ENCODE peak calls at places on chromosome 10, in eight cellular contexts. One of them, this sample, is unnamed.

GRCh38 chr10:77195101-77195500 is 442.5 kb downstream of the KCNMA1 start:
- DNase-seq in occipital lobe: no peak
- DNase-seq in activated effector memory CD4-positive, alpha-beta T cell treated with anti-CD3 and anti-CD28 coated beads, Interleukin-2, amount 50 U/mL, for 16 hours: no peak
- DNase-seq in neural crest cell: no peak
- DNase-seq in HT1080: peak; percentile 90
- DNase-seq in cardiac fibroblast: peak; percentile 79
- DNase-seq in stromal cell of bone marrow: peak; percentile 65
- DNase-seq in activated CD8-positive, alpha-beta memory T cell treated with anti-CD3 and anti-CD28 coated beads, Interleukin-2, amount 50 U/mL, for 48 hours: no peak
- DNase-seq in this sample: no peak

GRCh38 chr10:97805960-97806359 is 34.2 kb upstream of the SFRP5 start:
- DNase-seq in occipital lobe: no peak
- DNase-seq in activated effector memory CD4-positive, alpha-beta T cell treated with anti-CD3 and anti-CD28 coated beads, Interleukin-2, amount 50 U/mL, for 16 hours: no peak
- DNase-seq in neural crest cell: no peak
- DNase-seq in HT1080: no peak
- DNase-seq in cardiac fibroblast: no peak
- DNase-seq in stromal cell of bone marrow: no peak
- DNase-seq in activated CD8-positive, alpha-beta memory T cell treated with anti-CD3 and anti-CD28 coated beads, Interleukin-2, amount 50 U/mL, for 48 hours: no peak
- DNase-seq in this sample: no peak

GRCh38 chr10:97686301-97686961 is 610 bp downstream of the AVPI1 start:
- DNase-seq in occipital lobe: no peak
- DNase-seq in activated effector memory CD4-positive, alpha-beta T cell treated with anti-CD3 and anti-CD28 coated beads, Interleukin-2, amount 50 U/mL, for 16 hours: no peak
- DNase-seq in neural crest cell: no peak
- DNase-seq in HT1080: peak; percentile 28
- DNase-seq in cardiac fibroblast: no peak
- DNase-seq in stromal cell of bone marrow: no peak
- DNase-seq in activated CD8-positive, alpha-beta memory T cell treated with anti-CD3 and anti-CD28 coated beads, Interleukin-2, amount 50 U/mL, for 48 hours: peak; percentile 60
- DNase-seq in this sample: no peak

GRCh38 chr10:31353574-31353973 is 34.6 kb downstream of the ZEB1 start:
- DNase-seq in occipital lobe: no peak
- DNase-seq in activated effector memory CD4-positive, alpha-beta T cell treated with anti-CD3 and anti-CD28 coated beads, Interleukin-2, amount 50 U/mL, for 16 hours: no peak
- DNase-seq in neural crest cell: no peak
- DNase-seq in HT1080: peak; percentile 85
- DNase-seq in cardiac fibroblast: peak; percentile 25
- DNase-seq in stromal cell of bone marrow: no peak
- DNase-seq in activated CD8-positive, alpha-beta memory T cell treated with anti-CD3 and anti-CD28 coated beads, Interleukin-2, amount 50 U/mL, for 48 hours: no peak
- DNase-seq in this sample: no peak

GRCh38 chr10:99852481-99853213 is 70.2 kb downstream of the ABCC2 start:
- DNase-seq in occipital lobe: no peak
- DNase-seq in activated effector memory CD4-positive, alpha-beta T cell treated with anti-CD3 and anti-CD28 coated beads, Interleukin-2, amount 50 U/mL, for 16 hours: no peak
- DNase-seq in neural crest cell: no peak
- DNase-seq in HT1080: no peak
- DNase-seq in cardiac fibroblast: peak; percentile 27
- DNase-seq in stromal cell of bone marrow: no peak
- DNase-seq in activated CD8-positive, alpha-beta memory T cell treated with anti-CD3 and anti-CD28 coated beads, Interleukin-2, amount 50 U/mL, for 48 hours: no peak
- DNase-seq in this sample: no peak

GRCh38 chr10:132021046-132021445 is 39.3 kb upstream of the BNIP3 start:
- DNase-seq in occipital lobe: no peak
- DNase-seq in activated effector memory CD4-positive, alpha-beta T cell treated with anti-CD3 and anti-CD28 coated beads, Interleukin-2, amount 50 U/mL, for 16 hours: no peak
- DNase-seq in neural crest cell: no peak
- DNase-seq in HT1080: no peak
- DNase-seq in cardiac fibroblast: no peak
- DNase-seq in stromal cell of bone marrow: no peak
- DNase-seq in activated CD8-positive, alpha-beta memory T cell treated with anti-CD3 and anti-CD28 coated beads, Interleukin-2, amount 50 U/mL, for 48 hours: no peak
- DNase-seq in this sample: no peak

GRCh38 chr10:114709966-114710365 is 51.9 kb upstream of the ABLIM1 start:
- DNase-seq in occipital lobe: no peak
- DNase-seq in activated effector memory CD4-positive, alpha-beta T cell treated with anti-CD3 and anti-CD28 coated beads, Interleukin-2, amount 50 U/mL, for 16 hours: no peak
- DNase-seq in neural crest cell: no peak
- DNase-seq in HT1080: no peak
- DNase-seq in cardiac fibroblast: peak; percentile 58
- DNase-seq in stromal cell of bone marrow: peak; percentile 54
- DNase-seq in activated CD8-positive, alpha-beta memory T cell treated with anti-CD3 and anti-CD28 coated beads, Interleukin-2, amount 50 U/mL, for 48 hours: no peak
- DNase-seq in this sample: no peak

GRCh38 chr10:35341521-35341920 is 5.2 kb downstream of the CCNY start:
- DNase-seq in occipital lobe: no peak
- DNase-seq in activated effector memory CD4-positive, alpha-beta T cell treated with anti-CD3 and anti-CD28 coated beads, Interleukin-2, amount 50 U/mL, for 16 hours: no peak
- DNase-seq in neural crest cell: no peak
- DNase-seq in HT1080: no peak
- DNase-seq in cardiac fibroblast: no peak
- DNase-seq in stromal cell of bone marrow: no peak
- DNase-seq in activated CD8-positive, alpha-beta memory T cell treated with anti-CD3 and anti-CD28 coated beads, Interleukin-2, amount 50 U/mL, for 48 hours: no peak
- DNase-seq in this sample: no peak

GRCh38 chr10:77680811-77681210 is 43.2 kb upstream of the KCNMA1 start:
- DNase-seq in occipital lobe: no peak
- DNase-seq in activated effector memory CD4-positive, alpha-beta T cell treated with anti-CD3 and anti-CD28 coated beads, Interleukin-2, amount 50 U/mL, for 16 hours: no peak
- DNase-seq in neural crest cell: no peak
- DNase-seq in HT1080: no peak
- DNase-seq in cardiac fibroblast: no peak
- DNase-seq in stromal cell of bone marrow: no peak
- DNase-seq in activated CD8-positive, alpha-beta memory T cell treated with anti-CD3 and anti-CD28 coated beads, Interleukin-2, amount 50 U/mL, for 48 hours: no peak
- DNase-seq in this sample: no peak

GRCh38 chr10:44195120-44196007 is 189.5 kb downstream of the CXCL12 start:
- DNase-seq in occipital lobe: no peak
- DNase-seq in activated effector memory CD4-positive, alpha-beta T cell treated with anti-CD3 and anti-CD28 coated beads, Interleukin-2, amount 50 U/mL, for 16 hours: no peak
- DNase-seq in neural crest cell: no peak
- DNase-seq in HT1080: peak; percentile 71
- DNase-seq in cardiac fibroblast: peak; percentile 93
- DNase-seq in stromal cell of bone marrow: peak; percentile 93
- DNase-seq in activated CD8-positive, alpha-beta memory T cell treated with anti-CD3 and anti-CD28 coated beads, Interleukin-2, amount 50 U/mL, for 48 hours: no peak
- DNase-seq in this sample: no peak

GRCh38 chr10:58044072-58044471 is 223.6 kb downstream of the IPMK start:
- DNase-seq in occipital lobe: no peak
- DNase-seq in activated effector memory CD4-positive, alpha-beta T cell treated with anti-CD3 and anti-CD28 coated beads, Interleukin-2, amount 50 U/mL, for 16 hours: no peak
- DNase-seq in neural crest cell: no peak
- DNase-seq in HT1080: peak; percentile 93
- DNase-seq in cardiac fibroblast: peak; percentile 26
- DNase-seq in stromal cell of bone marrow: peak; percentile 34
- DNase-seq in activated CD8-positive, alpha-beta memory T cell treated with anti-CD3 and anti-CD28 coated beads, Interleukin-2, amount 50 U/mL, for 48 hours: no peak
- DNase-seq in this sample: no peak

GRCh38 chr10:130189466-130190064 is 53.4 kb downstream of the GLRX3 start:
- DNase-seq in occipital lobe: no peak
- DNase-seq in activated effector memory CD4-positive, alpha-beta T cell treated with anti-CD3 and anti-CD28 coated beads, Interleukin-2, amount 50 U/mL, for 16 hours: no peak
- DNase-seq in neural crest cell: no peak
- DNase-seq in HT1080: no peak
- DNase-seq in cardiac fibroblast: no peak
- DNase-seq in stromal cell of bone marrow: no peak
- DNase-seq in activated CD8-positive, alpha-beta memory T cell treated with anti-CD3 and anti-CD28 coated beads, Interleukin-2, amount 50 U/mL, for 48 hours: no peak
- DNase-seq in this sample: no peak

GRCh38 chr10:99730026-99730425 is 1.9 kb downstream of the COX15 start:
- DNase-seq in occipital lobe: no peak
- DNase-seq in activated effector memory CD4-positive, alpha-beta T cell treated with anti-CD3 and anti-CD28 coated beads, Interleukin-2, amount 50 U/mL, for 16 hours: no peak
- DNase-seq in neural crest cell: no peak
- DNase-seq in HT1080: peak; percentile 8
- DNase-seq in cardiac fibroblast: peak; percentile 7
- DNase-seq in stromal cell of bone marrow: no peak
- DNase-seq in activated CD8-positive, alpha-beta memory T cell treated with anti-CD3 and anti-CD28 coated beads, Interleukin-2, amount 50 U/mL, for 48 hours: no peak
- DNase-seq in this sample: no peak

GRCh38 chr10:89857399-89857798 is 156.0 kb downstream of the KIF20B start:
- DNase-seq in occipital lobe: no peak
- DNase-seq in activated effector memory CD4-positive, alpha-beta T cell treated with anti-CD3 and anti-CD28 coated beads, Interleukin-2, amount 50 U/mL, for 16 hours: no peak
- DNase-seq in neural crest cell: no peak
- DNase-seq in HT1080: no peak
- DNase-seq in cardiac fibroblast: no peak
- DNase-seq in stromal cell of bone marrow: no peak
- DNase-seq in activated CD8-positive, alpha-beta memory T cell treated with anti-CD3 and anti-CD28 coated beads, Interleukin-2, amount 50 U/mL, for 48 hours: no peak
- DNase-seq in this sample: no peak

GRCh38 chr10:132520147-132520811 is 17.3 kb upstream of the INPP5A start:
- DNase-seq in occipital lobe: no peak
- DNase-seq in activated effector memory CD4-positive, alpha-beta T cell treated with anti-CD3 and anti-CD28 coated beads, Interleukin-2, amount 50 U/mL, for 16 hours: no peak
- DNase-seq in neural crest cell: no peak
- DNase-seq in HT1080: no peak
- DNase-seq in cardiac fibroblast: peak; percentile 72
- DNase-seq in stromal cell of bone marrow: peak; percentile 57
- DNase-seq in activated CD8-positive, alpha-beta memory T cell treated with anti-CD3 and anti-CD28 coated beads, Interleukin-2, amount 50 U/mL, for 48 hours: peak; percentile 45
- DNase-seq in this sample: no peak

GRCh38 chr10:66045859-66046258 is 880.0 kb upstream of the LRRTM3 start:
- DNase-seq in occipital lobe: no peak
- DNase-seq in activated effector memory CD4-positive, alpha-beta T cell treated with anti-CD3 and anti-CD28 coated beads, Interleukin-2, amount 50 U/mL, for 16 hours: no peak
- DNase-seq in neural crest cell: no peak
- DNase-seq in HT1080: peak; percentile 59
- DNase-seq in cardiac fibroblast: no peak
- DNase-seq in stromal cell of bone marrow: no peak
- DNase-seq in activated CD8-positive, alpha-beta memory T cell treated with anti-CD3 and anti-CD28 coated beads, Interleukin-2, amount 50 U/mL, for 48 hours: no peak
- DNase-seq in this sample: no peak

GRCh38 chr10:77738496-77739158 is 101.0 kb upstream of the KCNMA1 start:
- DNase-seq in occipital lobe: no peak
- DNase-seq in activated effector memory CD4-positive, alpha-beta T cell treated with anti-CD3 and anti-CD28 coated beads, Interleukin-2, amount 50 U/mL, for 16 hours: no peak
- DNase-seq in neural crest cell: no peak
- DNase-seq in HT1080: no peak
- DNase-seq in cardiac fibroblast: no peak
- DNase-seq in stromal cell of bone marrow: no peak
- DNase-seq in activated CD8-positive, alpha-beta memory T cell treated with anti-CD3 and anti-CD28 coated beads, Interleukin-2, amount 50 U/mL, for 48 hours: no peak
- DNase-seq in this sample: no peak

GRCh38 chr10:87650838-87651237 is 8.8 kb upstream of the PAPSS2 start:
- DNase-seq in occipital lobe: no peak
- DNase-seq in activated effector memory CD4-positive, alpha-beta T cell treated with anti-CD3 and anti-CD28 coated beads, Interleukin-2, amount 50 U/mL, for 16 hours: no peak
- DNase-seq in neural crest cell: no peak
- DNase-seq in HT1080: no peak
- DNase-seq in cardiac fibroblast: no peak
- DNase-seq in stromal cell of bone marrow: no peak
- DNase-seq in activated CD8-positive, alpha-beta memory T cell treated with anti-CD3 and anti-CD28 coated beads, Interleukin-2, amount 50 U/mL, for 48 hours: no peak
- DNase-seq in this sample: no peak

GRCh38 chr10:49606981-49607535 is 3.1 kb upstream of the SLC18A3 start:
- DNase-seq in occipital lobe: no peak
- DNase-seq in activated effector memory CD4-positive, alpha-beta T cell treated with anti-CD3 and anti-CD28 coated beads, Interleukin-2, amount 50 U/mL, for 16 hours: peak; percentile 83
- DNase-seq in neural crest cell: peak; percentile 79
- DNase-seq in HT1080: peak; percentile 73
- DNase-seq in cardiac fibroblast: peak; percentile 90
- DNase-seq in stromal cell of bone marrow: peak; percentile 17
- DNase-seq in activated CD8-positive, alpha-beta memory T cell treated with anti-CD3 and anti-CD28 coated beads, Interleukin-2, amount 50 U/mL, for 48 hours: peak; percentile 88
- DNase-seq in this sample: peak; percentile 97

GRCh38 chr10:69482125-69482524 is 30.9 kb downstream of the TSPAN15 start:
- DNase-seq in occipital lobe: no peak
- DNase-seq in activated effector memory CD4-positive, alpha-beta T cell treated with anti-CD3 and anti-CD28 coated beads, Interleukin-2, amount 50 U/mL, for 16 hours: no peak
- DNase-seq in neural crest cell: no peak
- DNase-seq in HT1080: no peak
- DNase-seq in cardiac fibroblast: no peak
- DNase-seq in stromal cell of bone marrow: no peak
- DNase-seq in activated CD8-positive, alpha-beta memory T cell treated with anti-CD3 and anti-CD28 coated beads, Interleukin-2, amount 50 U/mL, for 48 hours: no peak
- DNase-seq in this sample: no peak

GRCh38 chr10:130336612-130337304 is 200.6 kb downstream of the GLRX3 start:
- DNase-seq in occipital lobe: no peak
- DNase-seq in activated effector memory CD4-positive, alpha-beta T cell treated with anti-CD3 and anti-CD28 coated beads, Interleukin-2, amount 50 U/mL, for 16 hours: no peak
- DNase-seq in neural crest cell: no peak
- DNase-seq in HT1080: no peak
- DNase-seq in cardiac fibroblast: no peak
- DNase-seq in stromal cell of bone marrow: no peak
- DNase-seq in activated CD8-positive, alpha-beta memory T cell treated with anti-CD3 and anti-CD28 coated beads, Interleukin-2, amount 50 U/mL, for 48 hours: no peak
- DNase-seq in this sample: no peak

GRCh38 chr10:43674546-43675205 is 26.0 kb upstream of the ZNF32 start:
- DNase-seq in occipital lobe: no peak
- DNase-seq in activated effector memory CD4-positive, alpha-beta T cell treated with anti-CD3 and anti-CD28 coated beads, Interleukin-2, amount 50 U/mL, for 16 hours: no peak
- DNase-seq in neural crest cell: no peak
- DNase-seq in HT1080: no peak
- DNase-seq in cardiac fibroblast: peak; percentile 16
- DNase-seq in stromal cell of bone marrow: no peak
- DNase-seq in activated CD8-positive, alpha-beta memory T cell treated with anti-CD3 and anti-CD28 coated beads, Interleukin-2, amount 50 U/mL, for 48 hours: no peak
- DNase-seq in this sample: no peak

GRCh38 chr10:75611081-75611971 is 179.9 kb downstream of the LRMDA start:
- DNase-seq in occipital lobe: no peak
- DNase-seq in activated effector memory CD4-positive, alpha-beta T cell treated with anti-CD3 and anti-CD28 coated beads, Interleukin-2, amount 50 U/mL, for 16 hours: no peak
- DNase-seq in neural crest cell: no peak
- DNase-seq in HT1080: no peak
- DNase-seq in cardiac fibroblast: no peak
- DNase-seq in stromal cell of bone marrow: no peak
- DNase-seq in activated CD8-positive, alpha-beta memory T cell treated with anti-CD3 and anti-CD28 coated beads, Interleukin-2, amount 50 U/mL, for 48 hours: no peak
- DNase-seq in this sample: no peak

GRCh38 chr10:93073539-93074136 is at the start of gene CYP26A1:
- DNase-seq in occipital lobe: no peak
- DNase-seq in activated effector memory CD4-positive, alpha-beta T cell treated with anti-CD3 and anti-CD28 coated beads, Interleukin-2, amount 50 U/mL, for 16 hours: no peak
- DNase-seq in neural crest cell: no peak
- DNase-seq in HT1080: no peak
- DNase-seq in cardiac fibroblast: no peak
- DNase-seq in stromal cell of bone marrow: no peak
- DNase-seq in activated CD8-positive, alpha-beta memory T cell treated with anti-CD3 and anti-CD28 coated beads, Interleukin-2, amount 50 U/mL, for 48 hours: peak; percentile 61
- DNase-seq in this sample: no peak

GRCh38 chr10:96369890-96370574 is 11.2 kb upstream of the OPALIN start:
- DNase-seq in occipital lobe: peak; percentile 11
- DNase-seq in activated effector memory CD4-positive, alpha-beta T cell treated with anti-CD3 and anti-CD28 coated beads, Interleukin-2, amount 50 U/mL, for 16 hours: no peak
- DNase-seq in neural crest cell: no peak
- DNase-seq in HT1080: peak; percentile 75
- DNase-seq in cardiac fibroblast: no peak
- DNase-seq in stromal cell of bone marrow: no peak
- DNase-seq in activated CD8-positive, alpha-beta memory T cell treated with anti-CD3 and anti-CD28 coated beads, Interleukin-2, amount 50 U/mL, for 48 hours: no peak
- DNase-seq in this sample: no peak

GRCh38 chr10:121490906-121491519 is 107.2 kb downstream of the FGFR2 start:
- DNase-seq in occipital lobe: no peak
- DNase-seq in activated effector memory CD4-positive, alpha-beta T cell treated with anti-CD3 and anti-CD28 coated beads, Interleukin-2, amount 50 U/mL, for 16 hours: no peak
- DNase-seq in neural crest cell: no peak
- DNase-seq in HT1080: no peak
- DNase-seq in cardiac fibroblast: peak; percentile 13
- DNase-seq in stromal cell of bone marrow: no peak
- DNase-seq in activated CD8-positive, alpha-beta memory T cell treated with anti-CD3 and anti-CD28 coated beads, Interleukin-2, amount 50 U/mL, for 48 hours: no peak
- DNase-seq in this sample: no peak

GRCh38 chr10:132595850-132596249 is 58.3 kb downstream of the INPP5A start:
- DNase-seq in occipital lobe: no peak
- DNase-seq in activated effector memory CD4-positive, alpha-beta T cell treated with anti-CD3 and anti-CD28 coated beads, Interleukin-2, amount 50 U/mL, for 16 hours: peak; percentile 30
- DNase-seq in neural crest cell: no peak
- DNase-seq in HT1080: no peak
- DNase-seq in cardiac fibroblast: no peak
- DNase-seq in stromal cell of bone marrow: no peak
- DNase-seq in activated CD8-positive, alpha-beta memory T cell treated with anti-CD3 and anti-CD28 coated beads, Interleukin-2, amount 50 U/mL, for 48 hours: no peak
- DNase-seq in this sample: no peak

GRCh38 chr10:128047337-128047736 is 78.9 kb downstream of the MKI67 start:
- DNase-seq in occipital lobe: no peak
- DNase-seq in activated effector memory CD4-positive, alpha-beta T cell treated with anti-CD3 and anti-CD28 coated beads, Interleukin-2, amount 50 U/mL, for 16 hours: peak; percentile 94
- DNase-seq in neural crest cell: no peak
- DNase-seq in HT1080: peak; percentile 96
- DNase-seq in cardiac fibroblast: peak; percentile 76
- DNase-seq in stromal cell of bone marrow: no peak
- DNase-seq in activated CD8-positive, alpha-beta memory T cell treated with anti-CD3 and anti-CD28 coated beads, Interleukin-2, amount 50 U/mL, for 48 hours: peak; percentile 87
- DNase-seq in this sample: peak; percentile 28

GRCh38 chr10:88974446-88975376 is 15.9 kb upstream of the FAS start:
- DNase-seq in occipital lobe: no peak
- DNase-seq in activated effector memory CD4-positive, alpha-beta T cell treated with anti-CD3 and anti-CD28 coated beads, Interleukin-2, amount 50 U/mL, for 16 hours: no peak
- DNase-seq in neural crest cell: no peak
- DNase-seq in HT1080: peak; percentile 51
- DNase-seq in cardiac fibroblast: peak; percentile 33
- DNase-seq in stromal cell of bone marrow: no peak
- DNase-seq in activated CD8-positive, alpha-beta memory T cell treated with anti-CD3 and anti-CD28 coated beads, Interleukin-2, amount 50 U/mL, for 48 hours: no peak
- DNase-seq in this sample: no peak

GRCh38 chr10:91745086-91745831 is 53.0 kb upstream of the TNKS2 start:
- DNase-seq in occipital lobe: no peak
- DNase-seq in activated effector memory CD4-positive, alpha-beta T cell treated with anti-CD3 and anti-CD28 coated beads, Interleukin-2, amount 50 U/mL, for 16 hours: no peak
- DNase-seq in neural crest cell: no peak
- DNase-seq in HT1080: peak; percentile 34
- DNase-seq in cardiac fibroblast: peak; percentile 51
- DNase-seq in stromal cell of bone marrow: no peak
- DNase-seq in activated CD8-positive, alpha-beta memory T cell treated with anti-CD3 and anti-CD28 coated beads, Interleukin-2, amount 50 U/mL, for 48 hours: no peak
- DNase-seq in this sample: no peak

GRCh38 chr10:5958077-5958476 is 19.3 kb downstream of the IL15RA start:
- DNase-seq in occipital lobe: no peak
- DNase-seq in activated effector memory CD4-positive, alpha-beta T cell treated with anti-CD3 and anti-CD28 coated beads, Interleukin-2, amount 50 U/mL, for 16 hours: no peak
- DNase-seq in neural crest cell: no peak
- DNase-seq in HT1080: no peak
- DNase-seq in cardiac fibroblast: peak; percentile 42
- DNase-seq in stromal cell of bone marrow: no peak
- DNase-seq in activated CD8-positive, alpha-beta memory T cell treated with anti-CD3 and anti-CD28 coated beads, Interleukin-2, amount 50 U/mL, for 48 hours: no peak
- DNase-seq in this sample: no peak

GRCh38 chr10:130231211-130231850 is 95.1 kb downstream of the GLRX3 start:
- DNase-seq in occipital lobe: no peak
- DNase-seq in activated effector memory CD4-positive, alpha-beta T cell treated with anti-CD3 and anti-CD28 coated beads, Interleukin-2, amount 50 U/mL, for 16 hours: no peak
- DNase-seq in neural crest cell: no peak
- DNase-seq in HT1080: no peak
- DNase-seq in cardiac fibroblast: no peak
- DNase-seq in stromal cell of bone marrow: no peak
- DNase-seq in activated CD8-positive, alpha-beta memory T cell treated with anti-CD3 and anti-CD28 coated beads, Interleukin-2, amount 50 U/mL, for 48 hours: peak; percentile 33
- DNase-seq in this sample: no peak

GRCh38 chr10:538895-539294 is 150.6 kb downstream of the DIP2C start:
- DNase-seq in occipital lobe: no peak
- DNase-seq in activated effector memory CD4-positive, alpha-beta T cell treated with anti-CD3 and anti-CD28 coated beads, Interleukin-2, amount 50 U/mL, for 16 hours: no peak
- DNase-seq in neural crest cell: no peak
- DNase-seq in HT1080: no peak
- DNase-seq in cardiac fibroblast: peak; percentile 43
- DNase-seq in stromal cell of bone marrow: no peak
- DNase-seq in activated CD8-positive, alpha-beta memory T cell treated with anti-CD3 and anti-CD28 coated beads, Interleukin-2, amount 50 U/mL, for 48 hours: no peak
- DNase-seq in this sample: no peak

GRCh38 chr10:27100800-27101347 is 580 bp upstream of the ANKRD26 start:
- DNase-seq in occipital lobe: no peak
- DNase-seq in activated effector memory CD4-positive, alpha-beta T cell treated with anti-CD3 and anti-CD28 coated beads, Interleukin-2, amount 50 U/mL, for 16 hours: peak; percentile 72
- DNase-seq in neural crest cell: no peak
- DNase-seq in HT1080: no peak
- DNase-seq in cardiac fibroblast: no peak
- DNase-seq in stromal cell of bone marrow: no peak
- DNase-seq in activated CD8-positive, alpha-beta memory T cell treated with anti-CD3 and anti-CD28 coated beads, Interleukin-2, amount 50 U/mL, for 48 hours: peak; percentile 61
- DNase-seq in this sample: no peak

This sample was measured in 8988T.